ENCODE peak calls at places on chromosomes 13 and 19, in nine cellular contexts. One of them, this sample, is unnamed.

GRCh38 chr19:1873524-1874473 is 10.4 kb upstream of the KLF16 start:
- DNase-seq in tibial nerve: no peak
- DNase-seq in transverse colon: no peak
- DNase-seq in uterus: peak; percentile 68
- DNase-seq in thoracic aorta: no peak
- DNase-seq in AG09309: no peak
- DNase-seq in CD4-positive, alpha-beta T cell: no peak
- DNase-seq in fibroblast of lung: no peak
- DNase-seq in GM12865: no peak
- DNase-seq in this sample: no peak

GRCh38 chr19:48480476-48481190 is 11.5 kb downstream of the CYTH2 start:
- DNase-seq in GM12865: no peak
- DNase-seq in transverse colon: peak; percentile 55
- DNase-seq in AG09309: no peak
- DNase-seq in uterus: peak; percentile 52
- DNase-seq in tibial nerve: peak; percentile 48
- DNase-seq in thoracic aorta: no peak
- DNase-seq in CD4-positive, alpha-beta T cell: peak; percentile 59
- DNase-seq in fibroblast of lung: peak; percentile 48
- DNase-seq in this sample: no peak

GRCh38 chr19:38592940-38593339 is 24.8 kb downstream of the MAP4K1 start:
- DNase-seq in uterus: no peak
- DNase-seq in AG09309: no peak
- DNase-seq in tibial nerve: no peak
- DNase-seq in GM12865: no peak
- DNase-seq in thoracic aorta: no peak
- DNase-seq in transverse colon: no peak
- DNase-seq in CD4-positive, alpha-beta T cell: no peak
- DNase-seq in fibroblast of lung: no peak
- DNase-seq in this sample: no peak

GRCh38 chr13:32720026-32720425 is 133.8 kb downstream of the PDS5B start:
- DNase-seq in CD4-positive, alpha-beta T cell: no peak
- DNase-seq in AG09309: no peak
- DNase-seq in GM12865: no peak
- DNase-seq in uterus: no peak
- DNase-seq in fibroblast of lung: peak; percentile 39
- DNase-seq in thoracic aorta: no peak
- DNase-seq in tibial nerve: no peak
- DNase-seq in transverse colon: no peak
- DNase-seq in this sample: no peak

GRCh38 chr13:91904005-91904404 is 505.6 kb downstream of the GPC5 start:
- DNase-seq in uterus: no peak
- DNase-seq in fibroblast of lung: no peak
- DNase-seq in tibial nerve: no peak
- DNase-seq in thoracic aorta: no peak
- DNase-seq in transverse colon: no peak
- DNase-seq in GM12865: peak; percentile 46
- DNase-seq in AG09309: no peak
- DNase-seq in CD4-positive, alpha-beta T cell: no peak
- DNase-seq in this sample: no peak

GRCh38 chr19:58196911-58197616 is 14.2 kb downstream of the ZNF274 start:
- DNase-seq in transverse colon: no peak
- DNase-seq in CD4-positive, alpha-beta T cell: no peak
- DNase-seq in fibroblast of lung: peak; percentile 48
- DNase-seq in AG09309: no peak
- DNase-seq in GM12865: peak; percentile 44
- DNase-seq in tibial nerve: no peak
- DNase-seq in thoracic aorta: no peak
- DNase-seq in uterus: no peak
- DNase-seq in this sample: no peak

GRCh38 chr13:36666482-36667264 is 7.1 kb upstream of the SERTM1 start:
- DNase-seq in CD4-positive, alpha-beta T cell: no peak
- DNase-seq in GM12865: no peak
- DNase-seq in uterus: peak; percentile 60
- DNase-seq in tibial nerve: no peak
- DNase-seq in AG09309: no peak
- DNase-seq in transverse colon: no peak
- DNase-seq in thoracic aorta: no peak
- DNase-seq in fibroblast of lung: no peak
- DNase-seq in this sample: no peak

GRCh38 chr19:15551183-15552004 is 43.1 kb downstream of the CYP4F22 start:
- DNase-seq in transverse colon: peak; percentile 24
- DNase-seq in CD4-positive, alpha-beta T cell: peak; percentile 57
- DNase-seq in GM12865: peak; percentile 41
- DNase-seq in thoracic aorta: no peak
- DNase-seq in fibroblast of lung: peak; percentile 14
- DNase-seq in AG09309: no peak
- DNase-seq in tibial nerve: no peak
- DNase-seq in uterus: peak; percentile 22
- DNase-seq in this sample: no peak

GRCh38 chr13:74443623-74444022 is 309.4 kb upstream of the KLF12 start:
- DNase-seq in transverse colon: no peak
- DNase-seq in thoracic aorta: no peak
- DNase-seq in fibroblast of lung: peak; percentile 83
- DNase-seq in CD4-positive, alpha-beta T cell: no peak
- DNase-seq in uterus: no peak
- DNase-seq in GM12865: no peak
- DNase-seq in AG09309: peak; percentile 52
- DNase-seq in tibial nerve: no peak
- DNase-seq in this sample: peak; percentile 46

GRCh38 chr13:102830646-102831045 is 15.2 kb upstream of the ERCC5 start:
- DNase-seq in fibroblast of lung: no peak
- DNase-seq in transverse colon: peak; percentile 67
- DNase-seq in CD4-positive, alpha-beta T cell: no peak
- DNase-seq in tibial nerve: no peak
- DNase-seq in thoracic aorta: no peak
- DNase-seq in AG09309: no peak
- DNase-seq in uterus: no peak
- DNase-seq in GM12865: no peak
- DNase-seq in this sample: no peak

GRCh38 chr13:40317980-40318327 is 348.5 kb downstream of the FOXO1 start:
- DNase-seq in fibroblast of lung: no peak
- DNase-seq in GM12865: peak; percentile 33
- DNase-seq in CD4-positive, alpha-beta T cell: no peak
- DNase-seq in uterus: no peak
- DNase-seq in thoracic aorta: no peak
- DNase-seq in transverse colon: no peak
- DNase-seq in AG09309: no peak
- DNase-seq in tibial nerve: no peak
- DNase-seq in this sample: no peak

GRCh38 chr19:4130635-4131438 is 6.9 kb upstream of the MAP2K2 start:
- DNase-seq in thoracic aorta: no peak
- DNase-seq in fibroblast of lung: peak; percentile 85
- DNase-seq in AG09309: no peak
- DNase-seq in transverse colon: peak; percentile 39
- DNase-seq in uterus: no peak
- DNase-seq in GM12865: no peak
- DNase-seq in tibial nerve: no peak
- DNase-seq in CD4-positive, alpha-beta T cell: no peak
- DNase-seq in this sample: peak; percentile 24

GRCh38 chr13:50999641-51000040 is 90.0 kb downstream of the RNASEH2B start:
- DNase-seq in thoracic aorta: no peak
- DNase-seq in transverse colon: no peak
- DNase-seq in AG09309: no peak
- DNase-seq in tibial nerve: no peak
- DNase-seq in GM12865: no peak
- DNase-seq in uterus: no peak
- DNase-seq in CD4-positive, alpha-beta T cell: no peak
- DNase-seq in fibroblast of lung: no peak
- DNase-seq in this sample: no peak

GRCh38 chr13:24997367-24997967 is 98.5 kb upstream of the PABPC3 start:
- DNase-seq in GM12865: peak; percentile 39
- DNase-seq in uterus: no peak
- DNase-seq in AG09309: peak; percentile 3
- DNase-seq in CD4-positive, alpha-beta T cell: no peak
- DNase-seq in thoracic aorta: no peak
- DNase-seq in tibial nerve: peak; percentile 67
- DNase-seq in fibroblast of lung: peak; percentile 45
- DNase-seq in transverse colon: no peak
- DNase-seq in this sample: no peak

GRCh38 chr13:24502567-24503375 is 9.8 kb downstream of the PARP4 start:
- DNase-seq in tibial nerve: no peak
- DNase-seq in thoracic aorta: no peak
- DNase-seq in AG09309: no peak
- DNase-seq in CD4-positive, alpha-beta T cell: no peak
- DNase-seq in uterus: no peak
- DNase-seq in transverse colon: peak; percentile 62
- DNase-seq in GM12865: no peak
- DNase-seq in fibroblast of lung: peak; percentile 53
- DNase-seq in this sample: no peak

GRCh38 chr13:41955605-41956004 is 5.3 kb downstream of the VWA8 start:
- DNase-seq in transverse colon: no peak
- DNase-seq in AG09309: no peak
- DNase-seq in thoracic aorta: no peak
- DNase-seq in fibroblast of lung: no peak
- DNase-seq in CD4-positive, alpha-beta T cell: no peak
- DNase-seq in GM12865: no peak
- DNase-seq in tibial nerve: no peak
- DNase-seq in uterus: no peak
- DNase-seq in this sample: no peak

GRCh38 chr13:41954226-41954625 is 6.7 kb downstream of the VWA8 start:
- DNase-seq in transverse colon: no peak
- DNase-seq in thoracic aorta: no peak
- DNase-seq in AG09309: no peak
- DNase-seq in tibial nerve: no peak
- DNase-seq in CD4-positive, alpha-beta T cell: no peak
- DNase-seq in uterus: no peak
- DNase-seq in fibroblast of lung: no peak
- DNase-seq in GM12865: no peak
- DNase-seq in this sample: no peak

GRCh38 chr13:41956272-41956671 is 4.6 kb downstream of the VWA8 start:
- DNase-seq in uterus: no peak
- DNase-seq in fibroblast of lung: no peak
- DNase-seq in AG09309: no peak
- DNase-seq in tibial nerve: no peak
- DNase-seq in GM12865: no peak
- DNase-seq in thoracic aorta: no peak
- DNase-seq in CD4-positive, alpha-beta T cell: no peak
- DNase-seq in transverse colon: no peak
- DNase-seq in this sample: no peak

GRCh38 chr13:41952749-41953148 is 8.2 kb downstream of the VWA8 start:
- DNase-seq in GM12865: no peak
- DNase-seq in fibroblast of lung: no peak
- DNase-seq in CD4-positive, alpha-beta T cell: no peak
- DNase-seq in thoracic aorta: no peak
- DNase-seq in transverse colon: no peak
- DNase-seq in uterus: no peak
- DNase-seq in AG09309: no peak
- DNase-seq in tibial nerve: no peak
- DNase-seq in this sample: no peak
- TF ChIP-seq CTCF in GM12865: no peak
- TF ChIP-seq CTCF in fibroblast of lung: no peak
- TF ChIP-seq CTCF in CD4-positive, alpha-beta T cell: no peak
- TF ChIP-seq CTCF in thoracic aorta: no peak
- TF ChIP-seq CTCF in transverse colon: no peak
- TF ChIP-seq CTCF in uterus: no peak
- TF ChIP-seq CTCF in AG09309: no peak
- TF ChIP-seq CTCF in tibial nerve: no peak
- TF ChIP-seq CTCF in this sample: no peak

GRCh38 chr19:45691516-45692186 is at the start of gene SNRPD2:
- DNase-seq in thoracic aorta: peak; percentile 82
- DNase-seq in fibroblast of lung: peak; percentile 95
- DNase-seq in transverse colon: peak; percentile 95
- DNase-seq in GM12865: peak; percentile 96
- DNase-seq in CD4-positive, alpha-beta T cell: peak; percentile 87
- DNase-seq in AG09309: peak; percentile 78
- DNase-seq in uterus: peak; percentile 93
- DNase-seq in tibial nerve: peak; percentile 93
- DNase-seq in this sample: peak; percentile 83
- TF ChIP-seq CTCF in thoracic aorta: no peak
- TF ChIP-seq CTCF in fibroblast of lung: no peak
- TF ChIP-seq CTCF in transverse colon: peak; percentile 8
- TF ChIP-seq CTCF in GM12865: no peak
- TF ChIP-seq CTCF in CD4-positive, alpha-beta T cell: no peak
- TF ChIP-seq CTCF in AG09309: no peak
- TF ChIP-seq CTCF in uterus: no peak
- TF ChIP-seq CTCF in tibial nerve: no peak
- TF ChIP-seq CTCF in this sample: no peak

DNA sequence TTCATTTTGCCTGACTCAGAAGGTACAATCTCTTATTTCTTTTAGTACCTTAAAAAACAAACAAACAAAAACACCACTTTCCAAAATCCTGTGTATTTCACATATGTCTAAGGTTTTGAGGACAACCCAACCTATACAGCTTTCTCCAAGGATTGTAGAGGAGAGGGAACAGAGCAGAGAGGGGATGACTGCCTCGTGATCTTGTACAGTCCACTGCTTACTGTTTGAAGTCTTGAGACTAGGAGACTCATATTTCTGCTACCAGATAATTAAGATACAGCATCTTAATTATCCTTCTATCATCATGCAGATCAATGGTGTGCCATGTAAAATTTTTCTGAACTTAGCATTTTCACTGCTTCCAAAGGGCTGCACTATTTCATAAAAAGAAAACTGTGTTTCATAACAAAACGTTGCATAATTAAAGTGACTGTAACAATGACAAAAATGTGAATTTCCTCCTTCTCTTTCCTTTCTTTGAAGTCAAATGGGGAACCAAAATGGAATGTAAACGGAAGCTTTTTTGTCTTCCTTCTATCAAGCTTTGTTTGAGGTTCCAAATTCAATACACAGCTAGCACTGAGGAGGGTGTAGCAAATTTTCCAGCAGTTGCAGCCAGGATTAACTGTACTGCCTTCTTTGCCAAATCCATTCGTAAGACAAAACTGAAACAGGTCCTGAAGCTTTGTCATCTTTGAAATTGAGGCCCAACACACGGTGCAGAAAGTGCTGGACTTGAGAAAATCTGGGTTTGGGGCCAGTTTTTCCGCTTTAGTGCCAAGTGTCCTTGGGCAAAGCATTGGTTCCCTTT is 34.8 kb upstream of the RCBTB2 start:
- DNase-seq in CD4-positive, alpha-beta T cell: no peak
- DNase-seq in AG09309: no peak
- DNase-seq in GM12865: no peak
- DNase-seq in transverse colon: no peak
- DNase-seq in fibroblast of lung: peak; percentile 33
- DNase-seq in uterus: no peak
- DNase-seq in thoracic aorta: no peak
- DNase-seq in tibial nerve: no peak
- DNase-seq in this sample: no peak
- TF ChIP-seq CTCF in CD4-positive, alpha-beta T cell: no peak
- TF ChIP-seq CTCF in AG09309: no peak
- TF ChIP-seq CTCF in GM12865: no peak
- TF ChIP-seq CTCF in transverse colon: no peak
- TF ChIP-seq CTCF in fibroblast of lung: no peak
- TF ChIP-seq CTCF in uterus: no peak
- TF ChIP-seq CTCF in thoracic aorta: no peak
- TF ChIP-seq CTCF in tibial nerve: no peak
- TF ChIP-seq CTCF in this sample: no peak

GRCh38 chr19:43126720-43127119 is 44.2 kb upstream of the PSG2 start:
- DNase-seq in tibial nerve: no peak
- DNase-seq in transverse colon: no peak
- DNase-seq in GM12865: no peak
- DNase-seq in thoracic aorta: no peak
- DNase-seq in CD4-positive, alpha-beta T cell: no peak
- DNase-seq in uterus: no peak
- DNase-seq in AG09309: no peak
- DNase-seq in fibroblast of lung: no peak
- DNase-seq in this sample: no peak

DNA sequence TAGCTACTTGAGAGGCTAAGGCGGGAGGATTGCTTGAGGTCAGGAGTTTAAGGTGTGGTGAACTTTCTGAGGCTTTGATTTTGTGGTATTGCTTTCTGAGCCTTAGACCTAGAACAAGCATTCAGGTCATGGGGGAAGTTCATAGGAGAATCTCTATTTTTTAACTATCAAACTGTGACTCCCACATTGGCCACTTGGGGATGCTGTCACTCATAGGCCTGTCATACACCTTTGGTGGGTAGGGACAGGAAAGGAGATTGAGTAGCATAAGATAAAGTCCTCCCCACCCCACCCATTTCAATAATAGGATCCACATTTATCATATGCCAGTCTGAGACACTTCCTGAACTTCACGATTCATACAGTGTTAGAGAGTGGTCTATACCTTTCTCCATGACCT is 41.9 kb upstream of the PSG2 start:
- DNase-seq in thoracic aorta: no peak
- DNase-seq in fibroblast of lung: no peak
- DNase-seq in CD4-positive, alpha-beta T cell: no peak
- DNase-seq in tibial nerve: no peak
- DNase-seq in uterus: no peak
- DNase-seq in GM12865: no peak
- DNase-seq in AG09309: no peak
- DNase-seq in transverse colon: no peak
- DNase-seq in this sample: no peak
- TF ChIP-seq CTCF in thoracic aorta: no peak
- TF ChIP-seq CTCF in fibroblast of lung: no peak
- TF ChIP-seq CTCF in CD4-positive, alpha-beta T cell: no peak
- TF ChIP-seq CTCF in tibial nerve: no peak
- TF ChIP-seq CTCF in uterus: no peak
- TF ChIP-seq CTCF in GM12865: no peak
- TF ChIP-seq CTCF in AG09309: peak; percentile 29
- TF ChIP-seq CTCF in transverse colon: no peak
- TF ChIP-seq CTCF in this sample: no peak

This sample was measured in AG09319.